ENCODE peak calls at places on chromosome 4, in ten cellular contexts. A is iris pigment epithelial cell; K is HEK293T; J is NCI-H1417; G is activated CD4-positive, alpha-beta T cell treated with anti-CD3 and anti-CD28 coated beads, Interleukin-2, amount 10 ng/mL, durations not matched to agents 7 days and 5 days; S is tibial nerve; H is colonic mucosa; X is T1000; U is ecto neural progenitor cell; F is NCI-H2081 treated with DMSO at 0.1 percent for 48 hours. B is an unnamed sample.

GRCh38 chr4:52996261-52997131 is 134.4 kb downstream of the RASL11B start:
- DNase-seq in A (peak), K (no peak), J (no peak), G (no peak), S (peak), H (no peak), X (no peak), U (no peak), F (no peak), B (no peak)

GRCh38 chr4:41873380-41874295 is 61.6 kb upstream of the TMEM33 start:
- DNase-seq in A (no peak), K (no peak), J (no peak), G (no peak), S (no peak), H (no peak), X (no peak), U (peak), F (no peak), B (no peak)

GRCh38 chr4:164210377-164210776 is 543.6 kb upstream of the SMIM31 start:
- DNase-seq in A (peak), K (no peak), J (no peak), G (no peak), S (no peak), H (no peak), X (no peak), U (no peak), F (no peak), B (no peak)

GRCh38 chr4:6881908-6882307 is 27.7 kb upstream of the TBC1D14 start:
- DNase-seq in A (no peak), K (no peak), J (no peak), G (no peak), S (no peak), H (no peak), X (no peak), U (no peak), F (no peak), B (no peak)

GRCh38 chr4:6309755-6310154 is 40.1 kb downstream of the WFS1 start:
- DNase-seq in A (no peak), K (no peak), J (no peak), G (no peak), S (no peak), H (no peak), X (no peak), U (no peak), F (no peak), B (no peak)

GRCh38 chr4:150217192-150217591 is 138.9 kb downstream of the DCLK2 start:
- DNase-seq in A (peak), K (no peak), J (peak), G (no peak), S (no peak), H (no peak), X (no peak), U (no peak), F (no peak), B (no peak)

GRCh38 chr4:124640037-124640730 is 72.3 kb downstream of the ANKRD50 start:
- DNase-seq in A (peak), K (no peak), J (no peak), G (no peak), S (no peak), H (no peak), X (no peak), U (no peak), F (no peak), B (no peak)

GRCh38 chr4:4575284-4576211 is 33.7 kb upstream of the STX18 start:
- DNase-seq in A (peak), K (no peak), J (peak), G (peak), S (peak), H (peak), X (no peak), U (peak), F (no peak), B (peak)

GRCh38 chr4:123746981-123747380 is 350.4 kb downstream of the SPRY1 start:
- DNase-seq in A (peak), K (no peak), J (no peak), G (no peak), S (no peak), H (no peak), X (no peak), U (peak), F (no peak), B (no peak)

GRCh38 chr4:103400405-103400804 is 202.3 kb upstream of the CENPE start:
- DNase-seq in A (peak), K (no peak), J (no peak), G (no peak), S (no peak), H (no peak), X (no peak), U (no peak), F (no peak), B (no peak)

GRCh38 chr4:165208741-165209388 is 1.5 kb downstream of the KLHL2 start:
- DNase-seq in A (no peak), K (no peak), J (peak), G (no peak), S (no peak), H (no peak), X (no peak), U (no peak), F (peak), B (no peak)